ENCODE peak calls at places on chromosomes 11 and 22, in nine cellular contexts. F is fibroblast of lung, J is upper lobe of right lung, K is MCF 10A, L is osteocyte, H is mucosa of descending colon, I is cardiac fibroblast, T is HFFc6, V is HL-60. D is an unnamed sample.

GRCh38 chr11:27452147-27452546 is 20.4 kb downstream of the LGR4 start:
- DNase-seq in H (no peak), F (no peak), I (no peak), K (peak; percentile 51), V (no peak), L (no peak), J (no peak), T (no peak), D (no peak)

GRCh38 chr11:72598901-72599300 is 75.3 kb downstream of the PDE2A start:
- DNase-seq in V (no peak), F (peak; percentile 30), I (peak; percentile 65), K (peak; percentile 27), T (peak; percentile 33), J (no peak), H (peak; percentile 64), L (no peak), D (peak; percentile 29)

GRCh38 chr11:100855466-100856067 is 168.5 kb downstream of the ARHGAP42 start:
- DNase-seq in I (peak; percentile 81), T (peak; percentile 43), H (no peak), F (peak; percentile 79), J (no peak), L (no peak), V (peak; percentile 5), K (peak; percentile 64), D (no peak)

GRCh38 chr11:112160452-112160851 is 3.4 kb downstream of the IL18 start:
- DNase-seq in H (no peak), I (no peak), T (no peak), J (no peak), F (no peak), L (no peak), K (no peak), V (no peak), D (no peak)

GRCh38 chr11:45182902-45183301 is 36.5 kb downstream of the PRDM11 start:
- DNase-seq in L (no peak), K (peak; percentile 49), T (peak; percentile 26), H (peak; percentile 75), J (no peak), V (no peak), I (peak; percentile 49), F (peak; percentile 39), D (no peak)

GRCh38 chr11:59559886-59560285 is 48.5 kb downstream of the OR4D9 start:
- DNase-seq in V (no peak), I (no peak), L (no peak), K (no peak), F (no peak), T (no peak), J (no peak), H (no peak), D (no peak)

GRCh38 chr11:980438-981365 is 55.0 kb downstream of the AP2A2 start:
- DNase-seq in T (no peak), I (no peak), F (peak; percentile 15), H (no peak), V (no peak), K (no peak), J (no peak), L (no peak), D (no peak)

GRCh38 chr11:11916981-11917399 is 75.2 kb downstream of the USP47 start:
- DNase-seq in J (no peak), T (peak; percentile 78), L (no peak), V (no peak), K (peak; percentile 49), I (peak; percentile 89), F (peak; percentile 74), H (no peak), D (no peak)

GRCh38 chr22:17098379-17098819 is 13.6 kb downstream of the IL17RA start:
- DNase-seq in F (no peak), J (peak; percentile 64), K (no peak), I (no peak), T (no peak), H (no peak), V (peak; percentile 96), L (no peak), D (no peak)

GRCh38 chr11:78376858-78377257 is 40.8 kb downstream of the GAB2 start:
- DNase-seq in H (no peak), I (no peak), K (no peak), J (no peak), V (no peak), L (no peak), T (no peak), F (no peak), D (no peak)

GRCh38 chr11:73401924-73402833 is 26.0 kb downstream of the RELT start:
- DNase-seq in T (no peak), H (no peak), K (no peak), I (peak; percentile 27), V (no peak), L (no peak), F (no peak), J (peak; percentile 23), D (no peak)

GRCh38 chr11:115654792-115655191 is 150.6 kb upstream of the CADM1 start:
- DNase-seq in V (no peak), H (no peak), K (no peak), T (no peak), F (no peak), L (no peak), J (no peak), I (no peak), D (no peak)

GRCh38 chr22:29726104-29726503 is 6.3 kb downstream of the CABP7 start:
- DNase-seq in F (no peak), V (no peak), T (no peak), J (no peak), K (no peak), L (no peak), I (no peak), H (no peak), D (no peak)

GRCh38 chr11:72724851-72725730 is 27.1 kb downstream of the ARAP1 start:
- DNase-seq in F (peak; percentile 85), I (peak; percentile 89), K (peak; percentile 85), J (no peak), V (peak; percentile 74), H (peak; percentile 89), T (peak; percentile 68), L (peak; percentile 89), D (peak; percentile 68)

GRCh38 chr11:11171854-11172253 is 181.2 kb downstream of the CSNK2A3 start:
- DNase-seq in F (no peak), H (peak; percentile 16), K (no peak), T (no peak), L (no peak), I (no peak), V (no peak), J (no peak), D (no peak)

GRCh38 chr22:24424001-24424900 is 3.1 kb upstream of the ADORA2A start:
- DNase-seq in K (no peak), L (no peak), H (no peak), V (peak; percentile 44), I (no peak), J (no peak), F (no peak), T (no peak), D (no peak)

DNA sequence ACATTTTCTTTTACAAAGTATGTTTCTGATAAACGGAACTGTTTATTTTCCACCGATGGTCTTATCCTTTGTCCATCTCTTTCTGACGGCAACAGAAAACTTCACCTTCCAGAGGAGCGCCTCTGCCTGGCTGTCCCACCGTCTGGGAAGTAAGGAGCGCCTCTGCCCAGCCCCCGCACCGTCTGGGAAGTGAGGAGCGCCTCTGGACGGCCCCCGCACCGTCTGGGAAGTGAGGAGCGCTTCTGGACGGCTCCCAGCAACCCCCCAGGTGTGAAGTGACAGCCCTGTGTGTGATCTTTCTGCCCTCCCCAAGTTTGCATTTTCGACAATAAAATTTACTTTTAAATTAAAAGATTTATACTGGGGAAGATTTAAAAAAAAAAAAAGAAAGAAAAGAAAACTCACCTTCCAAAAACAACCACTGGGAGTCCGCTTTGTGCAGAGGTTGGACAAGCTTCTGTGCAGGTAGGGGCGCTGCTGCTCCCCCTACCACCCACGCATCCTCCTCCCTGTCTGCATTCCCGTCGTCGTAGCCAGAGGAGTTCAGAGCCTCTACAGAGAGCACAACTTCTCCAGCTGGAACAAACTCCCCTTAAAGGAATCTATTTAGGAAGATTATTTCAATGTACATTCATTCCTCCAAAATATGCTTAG is 1.0 kb upstream of the APOBEC3B start:
- DNase-seq in H (peak; percentile 59), V (no peak), T (peak; percentile 15), K (peak; percentile 72), I (peak; percentile 41), F (peak; percentile 8), L (no peak), J (no peak), D (no peak)
- TF ChIP-seq CTCF in H (no peak), V (no peak), T (peak; percentile 69), K (peak; percentile 35), I (no peak), F (peak; percentile 30), L (peak; percentile 29), J (peak; percentile 16), D (peak; percentile 57)

GRCh38 chr11:62922653-62923371 is 1.6 kb upstream of the CHRM1 start:
- DNase-seq in K (no peak), J (peak; percentile 65), V (no peak), H (no peak), L (no peak), I (no peak), F (no peak), T (no peak), D (no peak)
- TF ChIP-seq CTCF in K (peak; percentile 38), J (peak; percentile 26), V (no peak), H (no peak), L (peak; percentile 20), I (peak; percentile 50), F (peak; percentile 34), T (peak; percentile 64), D (peak; percentile 57)

DNA sequence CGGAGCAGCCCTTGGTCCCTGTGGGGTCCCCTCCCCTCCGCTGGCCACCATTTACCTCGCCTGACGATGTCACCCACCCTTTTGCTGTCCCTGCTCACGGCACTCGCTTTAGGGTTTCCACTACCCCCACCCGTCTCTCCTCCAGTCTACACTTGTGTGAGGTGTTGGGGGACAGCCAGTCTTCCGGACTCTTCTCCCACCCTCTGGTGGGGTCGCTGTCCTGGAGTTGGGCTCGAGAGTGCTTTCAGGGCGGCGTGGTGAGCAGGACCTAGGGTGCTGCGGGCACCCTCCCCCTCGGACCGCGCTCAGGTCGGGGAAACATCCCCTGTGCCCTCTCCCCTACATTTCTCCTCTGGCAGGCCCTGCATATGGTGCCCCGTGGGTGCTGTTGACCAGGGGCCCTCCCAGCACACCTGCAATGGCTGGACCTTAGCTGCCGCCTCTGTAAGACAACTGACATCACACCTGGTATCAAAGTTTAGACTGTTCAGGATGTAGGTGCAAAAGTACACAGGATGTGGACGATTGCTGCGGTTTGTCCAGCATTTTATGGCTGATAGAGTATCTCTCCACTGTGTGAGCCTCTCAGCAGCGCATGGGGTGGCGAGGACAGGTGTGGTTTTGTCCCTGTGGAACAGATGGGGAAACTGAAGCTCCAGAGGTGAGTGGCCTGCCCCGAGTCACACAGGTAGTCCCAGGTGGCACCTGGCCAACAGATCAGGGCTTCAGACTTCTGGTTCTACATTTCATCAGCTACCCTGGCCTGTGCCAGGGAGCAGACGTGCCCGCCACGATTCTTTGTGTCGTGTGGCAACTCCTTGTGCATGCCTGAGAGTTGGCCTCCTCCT is 1.1 kb downstream of the GRK2 start:
- DNase-seq in L (no peak), J (peak; percentile 74), T (no peak), V (peak; percentile 61), F (no peak), I (no peak), K (peak; percentile 49), H (peak; percentile 83), D (no peak)
- TF ChIP-seq CTCF in L (no peak), J (no peak), T (peak; percentile 31), V (no peak), F (no peak), I (no peak), K (no peak), H (no peak), D (no peak)

DNA sequence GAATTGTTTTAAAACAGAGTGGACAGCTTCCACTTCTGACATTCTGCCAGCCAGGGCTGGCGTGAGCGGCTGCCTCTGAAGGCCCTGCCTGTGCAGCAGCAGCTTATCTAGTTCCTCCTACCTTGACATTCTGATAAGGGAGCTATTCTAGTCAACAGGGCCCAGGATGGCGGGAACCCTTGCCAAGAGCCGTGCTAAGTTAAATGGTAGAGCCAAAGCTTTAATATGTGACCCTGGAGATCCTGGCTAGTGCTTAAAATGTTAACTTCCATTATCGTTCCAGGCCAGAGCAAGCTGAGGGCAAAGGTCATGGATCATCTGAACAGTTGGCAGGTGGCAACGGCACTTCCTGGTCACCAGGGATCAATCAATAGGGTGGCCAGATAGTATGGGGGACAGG is 3.5 kb downstream of the KCNJ5 start:
- DNase-seq in J (peak; percentile 83), T (no peak), L (no peak), I (no peak), K (no peak), V (no peak), H (peak; percentile 68), F (no peak), D (no peak)
- TF ChIP-seq CTCF in J (no peak), T (no peak), L (no peak), I (no peak), K (no peak), V (no peak), H (no peak), F (no peak), D (no peak)

D was measured in progenitor cell of endocrine pancreas.